ENCODE peak calls at places on chromosomes 4 and X, in eight cellular contexts. T is activated CD8-positive, alpha-beta memory T cell treated with anti-CD3 and anti-CD28 coated beads for 24 hours; E is A549; N is psoas muscle; I is HT1080; R is NCI-H1417; C is HFF-Myc; Q is EL. M is an unnamed sample.

GRCh38 chr4:175954685-175955084 is 111.0 kb upstream of the WDR17 start:
- DNase-seq in T (no peak), Q (no peak), E (no peak), N (no peak), I (no peak), C (no peak), R (no peak), M (no peak)

GRCh38 chr4:123350726-123351125 is 45.9 kb upstream of the SPRY1 start:
- DNase-seq in I (no peak), T (no peak), E (no peak), R (no peak), N (no peak), Q (no peak), C (no peak), M (no peak)

GRCh38 chr4:176270669-176271068 is 1.6 kb upstream of the ASB5 start:
- DNase-seq in C (peak), E (peak), Q (peak), T (no peak), R (peak), N (peak), I (peak), M (peak)

GRCh38 chr4:150381671-150382427 is 200.1 kb upstream of the MAB21L2 start:
- DNase-seq in N (no peak), C (no peak), R (no peak), E (no peak), Q (no peak), T (no peak), I (no peak), M (peak)

GRCh38 chrX:75547783-75548182 is 24.9 kb upstream of the ZDHHC15 start:
- DNase-seq in N (peak), C (no peak), R (no peak), I (no peak), Q (no peak), T (no peak), E (no peak), M (no peak)

GRCh38 chrX:140762061-140762460 is 52.5 kb downstream of the LINC00632 start:
- DNase-seq in Q (peak), T (peak), R (no peak), E (peak), I (peak), C (no peak), N (no peak), M (peak)

GRCh38 chr4:73538162-73538561 is 56.6 kb downstream of the AFM start:
- DNase-seq in T (no peak), N (no peak), I (no peak), E (no peak), Q (no peak), R (no peak), C (no peak), M (no peak)

GRCh38 chr4:89535251-89535650 is 227.7 kb upstream of the GPRIN3 start:
- DNase-seq in C (no peak), T (no peak), E (no peak), N (no peak), Q (no peak), I (no peak), R (no peak), M (peak)

GRCh38 chrX:47191331-47191730 is 2.3 kb upstream of the UBA1 start:
- DNase-seq in N (peak), R (peak), C (no peak), I (no peak), Q (peak), E (no peak), T (peak), M (peak)

M was measured in ELR.